ENCODE peak calls at places on chromosome 14, in five cellular contexts. L is transverse colon, M is tibial nerve, X is K562, T is A549. G is an unnamed sample.

GRCh38 chr14:52021971-52022600 is 32.7 kb downstream of the RTRAF start:
- DNase-seq in L (no peak), X (no peak), T (no peak), M (no peak), G (no peak)

GRCh38 chr14:104545151-104545931 is 34.2 kb upstream of the C14orf180 start:
- DNase-seq in T (no peak), X (no peak), M (no peak), L (no peak), G (no peak)

GRCh38 chr14:103868242-103868897 is 21.0 kb upstream of the PPP1R13B start:
- DNase-seq in L (no peak), T (no peak), X (no peak), M (no peak), G (no peak)

GRCh38 chr14:87397499-87397898 is 595.5 kb downstream of the GALC start:
- DNase-seq in T (no peak), L (no peak), M (no peak), X (no peak), G (no peak)

GRCh38 chr14:65084554-65085190 is 17.6 kb downstream of the MAX start:
- DNase-seq in M (no peak), X (no peak), L (no peak), T (no peak), G (no peak)

GRCh38 chr14:105622329-105622955 is 96.1 kb downstream of the TMEM121 start:
- DNase-seq in T (no peak), L (no peak), X (no peak), M (no peak), G (no peak)

GRCh38 chr14:70919774-70920173 is 12.5 kb downstream of the PCNX1 start:
- DNase-seq in M (no peak), X (no peak), L (no peak), T (no peak), G (no peak)

GRCh38 chr14:104735830-104736642 is 12.0 kb downstream of the ADSS1 start:
- DNase-seq in T (no peak), X (no peak), L (peak; percentile 48), M (peak; percentile 80), G (peak; percentile 62)

GRCh38 chr14:69312608-69313007 is 52.6 kb downstream of the GALNT16 start:
- DNase-seq in M (no peak), X (no peak), T (no peak), L (no peak), G (no peak)

GRCh38 chr14:20632831-20633771 is 8.4 kb downstream of the OR6S1 start:
- DNase-seq in M (peak; percentile 34), X (peak; percentile 70), L (peak; percentile 59), T (peak; percentile 96), G (peak; percentile 64)

GRCh38 chr14:35302211-35302528 is 10.0 kb downstream of the PSMA6 start:
- DNase-seq in M (no peak), L (no peak), T (no peak), X (no peak), G (no peak)

GRCh38 chr14:22276913-22277816 is 311.9 kb downstream of the DAD1 start:
- DNase-seq in X (peak; percentile 6), M (no peak), L (no peak), T (peak; percentile 25), G (no peak)

GRCh38 chr14:23358042-23358441 is 5.4 kb upstream of the SLC22A17 start:
- DNase-seq in T (no peak), M (no peak), L (no peak), X (no peak), G (no peak)

GRCh38 chr14:96592591-96593388 is 90.6 kb downstream of the PAPOLA start:
- DNase-seq in L (peak; percentile 50), X (peak; percentile 94), M (no peak), T (peak; percentile 45), G (no peak)

GRCh38 chr14:75126679-75127473 is at the start of gene NEK9:
- DNase-seq in X (peak; percentile 68), T (peak; percentile 91), M (peak; percentile 91), L (peak; percentile 90), G (peak; percentile 89)
- TF ChIP-seq POLR2A in X (peak; percentile 91), T (peak; percentile 79), M (peak; percentile 76), L (peak; percentile 80), G (peak; percentile 91)

GRCh38 chr14:24443053-24443683 is 592 bp upstream of the SDR39U1 start:
- DNase-seq in M (no peak), L (no peak), X (no peak), T (no peak), G (no peak)

GRCh38 chr14:24441904-24442239 is 704 bp downstream of the SDR39U1 start:
- DNase-seq in L (peak; percentile 35), X (no peak), T (no peak), M (no peak), G (no peak)

GRCh38 chr14:24441485-24441884 is 1.1 kb downstream of the SDR39U1 start:
- DNase-seq in X (no peak), T (no peak), M (no peak), L (no peak), G (no peak)

GRCh38 chr14:24440606-24441399 is 1.8 kb downstream of the SDR39U1 start:
- DNase-seq in T (no peak), X (no peak), L (no peak), M (no peak), G (no peak)

GRCh38 chr14:24442240-24443052 is at the start of gene SDR39U1:
- DNase-seq in M (peak; percentile 96), T (peak; percentile 99), L (peak; percentile 98), X (peak; percentile 86), G (peak; percentile 96)
- TF ChIP-seq EP300 in M (peak; percentile 98), T (no peak), L (no peak), X (no peak), G (peak; percentile 80)

DNA sequence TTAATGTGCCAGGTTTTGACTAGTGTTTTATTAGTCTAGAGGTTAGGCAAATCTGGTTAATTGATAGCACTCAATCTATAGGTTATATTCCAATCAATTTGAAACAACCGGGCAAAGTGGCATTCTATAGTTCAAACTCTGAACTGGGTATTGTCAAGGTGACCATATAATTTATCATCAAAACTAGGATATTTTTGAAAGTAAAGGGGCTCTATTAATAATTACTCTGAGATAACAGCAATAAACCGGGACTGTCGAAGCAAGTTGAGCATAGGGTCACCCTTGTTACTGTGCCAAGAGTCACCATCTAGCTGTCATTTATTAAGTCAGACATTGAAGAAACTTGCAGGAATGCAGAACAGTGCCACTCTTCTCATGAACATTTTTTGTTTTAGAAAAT is 321.2 kb downstream of the RAD51B start:
- DNase-seq in T (peak; percentile 83), L (no peak), X (no peak), M (no peak), G (no peak)
- TF ChIP-seq POLR2A in T (no peak), L (no peak), X (no peak), M (no peak), G (no peak)

DNA sequence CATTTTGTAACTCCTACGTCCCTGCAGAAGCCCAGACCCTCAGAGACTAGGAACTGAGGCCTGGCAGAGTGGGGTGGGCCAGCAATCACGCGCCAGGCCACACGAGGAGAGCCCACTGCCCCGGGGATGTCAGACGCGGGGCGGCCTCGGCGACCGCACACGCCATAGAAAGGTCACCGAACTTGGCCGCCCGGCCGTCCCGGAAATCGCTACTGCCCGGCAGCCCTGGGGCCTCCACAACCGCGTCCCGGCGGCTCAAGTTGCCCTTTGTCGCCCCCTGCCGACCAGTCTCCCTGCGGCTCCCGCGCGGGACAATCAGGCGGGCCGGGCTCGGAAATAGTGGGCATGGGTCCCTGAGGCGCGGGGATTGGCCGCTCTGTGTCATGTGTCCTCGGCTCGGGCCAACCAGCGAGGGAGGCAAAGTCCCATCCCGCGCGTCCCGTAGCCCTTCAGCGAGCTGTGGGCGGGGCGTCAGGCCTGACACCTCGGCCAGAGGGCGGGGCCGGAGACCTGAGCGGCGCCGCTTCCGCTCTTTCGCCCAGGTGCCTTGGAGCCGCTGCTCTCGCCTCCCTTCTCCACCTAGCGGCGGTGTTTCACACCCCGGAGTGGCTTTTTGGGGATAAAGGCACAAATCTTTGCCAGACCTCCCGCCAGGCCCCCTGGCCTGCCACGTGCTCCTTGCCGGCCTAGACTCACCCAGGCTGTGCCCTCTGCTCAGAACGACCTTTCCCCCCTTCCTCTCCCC is 33.4 kb upstream of the DEGS2 start:
- DNase-seq in T (peak; percentile 99), M (peak; percentile 99), L (peak; percentile 100), X (peak; percentile 97), G (peak; percentile 100)
- TF ChIP-seq EP300 in T (no peak), M (peak; percentile 73), L (no peak), X (no peak), G (no peak)

GRCh38 chr14:93982684-93983007 is 6.3 kb upstream of the ASB2 start:
- DNase-seq in X (no peak), L (no peak), T (no peak), M (no peak), G (no peak)
- TF ChIP-seq POLR2A in X (no peak), L (no peak), T (no peak), M (no peak), G (no peak)

GRCh38 chr14:102264355-102264754 is 40.6 kb downstream of the MOK start:
- DNase-seq in X (no peak), T (no peak), L (no peak), M (no peak), G (no peak)

GRCh38 chr14:102262894-102263462 is 42.0 kb downstream of the MOK start:
- DNase-seq in M (no peak), L (no peak), T (peak; percentile 54), X (no peak), G (no peak)

GRCh38 chr14:102264775-102265174 is 40.2 kb downstream of the MOK start:
- DNase-seq in L (no peak), T (no peak), X (no peak), M (no peak), G (peak; percentile 49)
- TF ChIP-seq EP300 in L (no peak), T (no peak), X (no peak), M (no peak), G (no peak)